ENCODE peak calls at places on chromosomes 16 and 17, in seven cellular contexts. E, R, N, J, V, B and M are unnamed samples.

GRCh38 chr17:29070308-29070707 is 27.4 kb downstream of the PIPOX start:
- DNase-seq in J (no peak), B (no peak), R (no peak), V (no peak), E (no peak), N (no peak), M (no peak)

GRCh38 chr16:9050102-9050830 is 41.2 kb upstream of the HAPSTR1 start:
- DNase-seq in E (no peak), N (no peak), V (no peak), R (no peak), J (no peak), B (no peak), M (no peak)

GRCh38 chr17:39867084-39867890 is 715 bp upstream of the ZPBP2 start:
- DNase-seq in N (peak), J (no peak), E (no peak), V (no peak), R (no peak), B (no peak), M (peak)

GRCh38 chr16:27853651-27854050 is 209.9 kb downstream of the GSG1L start:
- DNase-seq in E (no peak), B (no peak), J (no peak), N (no peak), V (no peak), R (no peak), M (no peak)

GRCh38 chr16:14015948-14016347 is 55.2 kb upstream of the MRTFB start:
- DNase-seq in R (no peak), B (no peak), N (no peak), J (no peak), E (no peak), V (peak), M (no peak)

GRCh38 chr16:12090162-12090552 is 113.6 kb downstream of the SNX29 start:
- DNase-seq in B (no peak), R (no peak), J (no peak), E (no peak), N (no peak), V (no peak), M (no peak)

GRCh38 chr16:12096828-12097522 is 120.4 kb downstream of the SNX29 start:
- DNase-seq in V (no peak), J (no peak), R (no peak), E (no peak), N (no peak), B (no peak), M (no peak)

GRCh38 chr16:46629331-46629843 is 8.2 kb upstream of the SHCBP1 start:
- DNase-seq in B (no peak), J (no peak), E (peak), V (peak), R (no peak), N (no peak), M (no peak)

GRCh38 chr17:34820166-34820920 is 140.9 kb downstream of the CCT6B start:
- DNase-seq in E (no peak), B (no peak), N (no peak), R (no peak), V (no peak), J (no peak), M (no peak)

GRCh38 chr17:75774471-75774987 is 9.5 kb upstream of the GALK1 start:
- DNase-seq in J (no peak), B (no peak), N (no peak), E (no peak), V (no peak), R (peak), M (no peak)

GRCh38 chr17:80307994-80308671 is 47.5 kb downstream of the RNF213 start:
- DNase-seq in R (peak), V (no peak), J (no peak), B (no peak), E (no peak), N (no peak), M (no peak)

GRCh38 chr16:7216719-7217118 is 115.9 kb upstream of the RBFOX1 start:
- DNase-seq in E (no peak), B (no peak), N (no peak), R (no peak), V (no peak), J (no peak), M (no peak)

GRCh38 chr17:73706858-73707257 is 62.6 kb upstream of the SDK2 start:
- DNase-seq in J (no peak), N (no peak), R (no peak), B (no peak), E (no peak), V (no peak), M (no peak)

GRCh38 chr16:48533931-48534330 is 76.0 kb downstream of the N4BP1 start:
- DNase-seq in E (no peak), R (no peak), J (no peak), B (no peak), V (no peak), N (no peak), M (no peak)

GRCh38 chr17:20073056-20073979 is 64.2 kb downstream of the SPECC1 start:
- DNase-seq in N (no peak), B (peak), E (no peak), V (no peak), J (no peak), R (no peak), M (peak)

GRCh38 chr16:86406056-86406455 is 104.3 kb upstream of the FOXF1 start:
- DNase-seq in R (no peak), B (no peak), J (no peak), V (no peak), E (no peak), N (no peak), M (no peak)

GRCh38 chr16:31009894-31010293 is 544 bp downstream of the STX1B start:
- DNase-seq in E (no peak), J (no peak), B (no peak), N (no peak), R (no peak), V (no peak), M (no peak)

GRCh38 chr16:2919511-2920255 is 8.0 kb downstream of the FLYWCH1 start:
- DNase-seq in B (peak), V (peak), E (peak), R (no peak), N (peak), J (peak), M (no peak)

GRCh38 chr17:6995500-6996255 is at the start of gene ALOX12:
- DNase-seq in J (no peak), B (no peak), N (no peak), E (no peak), R (no peak), V (no peak), M (no peak)

GRCh38 chr17:4247981-4248388 is 15.8 kb downstream of the ANKFY1 start:
- DNase-seq in B (no peak), N (no peak), E (peak), V (no peak), J (no peak), R (peak), M (no peak)